ENCODE peak calls at places on chromosomes 7 and 10, in six cellular contexts. E, S, X, K, F and P are unnamed samples.

GRCh38 chr7:99036531-99037175 is 107.3 kb downstream of the SMURF1 start:
- DNase-seq in X (no peak), E (peak), K (no peak), F (no peak), S (no peak), P (peak)

GRCh38 chr10:97574374-97575100 is 2.0 kb downstream of the ANKRD2 start:
- DNase-seq in E (peak), F (peak), X (no peak), K (no peak), S (peak), P (peak)

GRCh38 chr7:151404216-151405011 is 5.4 kb downstream of the WDR86 start:
- DNase-seq in X (no peak), F (no peak), S (peak), K (no peak), E (peak), P (no peak)

GRCh38 chr10:121664671-121665070 is 66.4 kb upstream of the FGFR2 start:
- DNase-seq in K (no peak), X (no peak), S (no peak), E (no peak), F (no peak), P (no peak)

GRCh38 chr7:91929463-91929862 is 11.2 kb upstream of the AKAP9 start:
- DNase-seq in K (no peak), E (no peak), F (no peak), S (no peak), X (no peak), P (no peak)

GRCh38 chr10:31118561-31118960 is 86.9 kb upstream of the ZNF438 start:
- DNase-seq in F (no peak), X (no peak), S (no peak), K (no peak), E (peak), P (no peak)

GRCh38 chr7:130144632-130145171 is 60.5 kb downstream of the TMEM209 start:
- DNase-seq in K (no peak), E (no peak), X (no peak), F (peak), S (peak), P (no peak)

GRCh38 chr7:121330053-121330833 is 1.4 kb downstream of the WNT16 start:
- DNase-seq in K (peak), X (no peak), S (no peak), F (no peak), E (no peak), P (peak)

GRCh38 chr7:41825927-41826480 is 123.1 kb upstream of the INHBA start:
- DNase-seq in K (no peak), S (no peak), E (no peak), F (no peak), X (no peak), P (no peak)

GRCh38 chr10:47025253-47025539 is 114.0 kb downstream of the PTPN20 start:
- DNase-seq in K (no peak), X (no peak), S (no peak), E (no peak), F (no peak), P (no peak)

GRCh38 chr7:32023353-32023752 is 46.9 kb downstream of the PDE1C start:
- DNase-seq in E (no peak), X (no peak), F (peak), K (no peak), S (no peak), P (no peak)

GRCh38 chr7:127946081-127946480 is 85.2 kb downstream of the LRRC4 start:
- DNase-seq in K (no peak), E (no peak), X (no peak), S (no peak), F (no peak), P (no peak)

GRCh38 chr7:35370694-35371093 is 116.8 kb upstream of the TBX20 start:
- DNase-seq in S (no peak), K (no peak), X (no peak), F (no peak), E (no peak), P (no peak)

GRCh38 chr10:125093199-125093841 is 67.0 kb downstream of the CTBP2 start:
- DNase-seq in E (peak), K (no peak), F (no peak), X (peak), S (no peak), P (no peak)

GRCh38 chr10:69902835-69903535 is 101.3 kb downstream of the COL13A1 start:
- DNase-seq in X (no peak), K (no peak), E (no peak), S (peak), F (no peak), P (no peak)

GRCh38 chr7:17185690-17186070 is 112.8 kb upstream of the AHR start:
- DNase-seq in S (no peak), F (peak), E (peak), K (peak), X (no peak), P (no peak)

GRCh38 chr10:5812283-5813090 is 747 bp downstream of the GDI2 start:
- DNase-seq in S (peak), K (peak), F (no peak), X (no peak), E (peak), P (peak)

GRCh38 chr10:17098012-17098411 is 31.6 kb downstream of the CUBN start:
- DNase-seq in F (no peak), E (no peak), X (no peak), K (no peak), S (no peak), P (no peak)

GRCh38 chr7:126606331-126606730 is 646.4 kb downstream of the GRM8 start:
- DNase-seq in F (no peak), X (no peak), S (no peak), K (no peak), E (no peak), P (no peak)

GRCh38 chr10:84097787-84098353 is 41.4 kb upstream of the GHITM start:
- DNase-seq in F (no peak), K (no peak), S (no peak), E (peak), X (no peak), P (peak)

GRCh38 chr10:14056545-14057332 is 274.0 kb downstream of the FRMD4A start:
- DNase-seq in E (peak), X (peak), K (no peak), S (no peak), F (peak), P (peak)

GRCh38 chr10:102593074-102593803 is 51.0 kb upstream of the TRIM8 start:
- DNase-seq in X (no peak), F (no peak), K (no peak), E (no peak), S (no peak), P (no peak)

GRCh38 chr10:35412900-35413491 is 76.7 kb downstream of the CCNY start:
- DNase-seq in X (no peak), S (peak), E (no peak), F (no peak), K (no peak), P (no peak)

GRCh38 chr7:43152696-43153095 is 40.2 kb downstream of the HECW1 start:
- DNase-seq in E (no peak), F (no peak), K (no peak), X (no peak), S (no peak), P (no peak)

GRCh38 chr10:90587081-90587491 is 270.8 kb downstream of the HTR7 start:
- DNase-seq in F (no peak), K (no peak), X (no peak), E (peak), S (peak), P (no peak)

GRCh38 chr10:59091239-59091638 is 85.2 kb upstream of the PHYHIPL start:
- DNase-seq in F (no peak), E (no peak), X (no peak), K (no peak), S (no peak), P (no peak)

GRCh38 chr10:78852856-78853255 is 215.9 kb upstream of the ZMIZ1 start:
- DNase-seq in S (no peak), F (no peak), E (no peak), X (no peak), K (no peak), P (peak)
- TF ChIP-seq CTCF in S (peak), F (peak), E (peak), X (no peak), K (peak), P (peak)

GRCh38 chr7:47484457-47484856 is 97.5 kb downstream of the TNS3 start:
- DNase-seq in K (no peak), E (no peak), F (no peak), S (no peak), X (no peak), P (no peak)

GRCh38 chr7:47485640-47486435 is 96.1 kb downstream of the TNS3 start:
- DNase-seq in K (no peak), X (no peak), S (peak), F (no peak), E (peak), P (no peak)

GRCh38 chr7:47484923-47485639 is 96.8 kb downstream of the TNS3 start:
- DNase-seq in X (no peak), F (no peak), S (no peak), E (no peak), K (no peak), P (no peak)

GRCh38 chr7:47482013-47482761 is 99.7 kb downstream of the TNS3 start:
- DNase-seq in E (peak), X (peak), F (peak), S (peak), K (no peak), P (no peak)

GRCh38 chr7:47483604-47484273 is 98.2 kb downstream of the TNS3 start:
- DNase-seq in F (no peak), K (no peak), E (no peak), X (no peak), S (no peak), P (peak)
- TF ChIP-seq CTCF in F (no peak), K (no peak), E (peak), X (peak), S (peak), P (peak)

GRCh38 chr10:42428534-42428933 is 209.8 kb downstream of the ZNF33B start:
- DNase-seq in S (no peak), X (no peak), F (no peak), K (no peak), E (no peak), P (peak)
- TF ChIP-seq CTCF in S (peak), X (peak), F (peak), K (peak), E (peak), P (peak)

GRCh38 chr7:143892527-143893300 is 9.3 kb downstream of the TCAF1 start:
- DNase-seq in K (no peak), F (no peak), X (no peak), S (no peak), E (no peak), P (peak)
- TF ChIP-seq CTCF in K (peak), F (no peak), X (peak), S (peak), E (no peak), P (peak)

GRCh38 chr10:89241491-89242339 is 9.9 kb downstream of the LIPA start:
- DNase-seq in S (no peak), E (no peak), K (no peak), F (no peak), X (peak), P (no peak)

GRCh38 chr10:89249066-89249465 is 2.5 kb downstream of the LIPA start:
- DNase-seq in K (peak), X (no peak), E (no peak), F (no peak), S (no peak), P (no peak)

GRCh38 chr10:89242340-89242680 is 9.3 kb downstream of the LIPA start:
- DNase-seq in K (no peak), S (no peak), X (no peak), E (no peak), F (no peak), P (no peak)

GRCh38 chr10:89242840-89243586 is 8.6 kb downstream of the LIPA start:
- DNase-seq in S (no peak), K (no peak), E (no peak), X (no peak), F (no peak), P (peak)

GRCh38 chr10:89245802-89246201 is 5.8 kb downstream of the LIPA start:
- DNase-seq in X (no peak), E (no peak), F (no peak), K (peak), S (no peak), P (peak)
- TF ChIP-seq CTCF in X (no peak), E (no peak), F (peak), K (peak), S (no peak), P (peak)

GRCh38 chr10:93072225-93072712 is 1.4 kb upstream of the CYP26A1 start:
- DNase-seq in X (no peak), K (no peak), S (no peak), F (no peak), E (no peak), P (peak)

GRCh38 chr10:93074137-93074596 is 474 bp downstream of the CYP26A1 start:
- DNase-seq in S (no peak), F (no peak), X (no peak), K (no peak), E (no peak), P (peak)

GRCh38 chr10:93072713-93073538 is 767 bp upstream of the CYP26A1 start:
- DNase-seq in K (no peak), X (no peak), S (no peak), E (no peak), F (no peak), P (peak)

GRCh38 chr10:93074597-93075368 is 1.1 kb downstream of the CYP26A1 start:
- DNase-seq in S (no peak), X (no peak), K (no peak), E (no peak), F (no peak), P (peak)

GRCh38 chr10:93073539-93074136 is at the start of gene CYP26A1:
- DNase-seq in E (no peak), X (no peak), S (no peak), K (no peak), F (no peak), P (peak)
- TF ChIP-seq CTCF in E (peak), X (no peak), S (no peak), K (no peak), F (no peak), P (no peak)

DNA sequence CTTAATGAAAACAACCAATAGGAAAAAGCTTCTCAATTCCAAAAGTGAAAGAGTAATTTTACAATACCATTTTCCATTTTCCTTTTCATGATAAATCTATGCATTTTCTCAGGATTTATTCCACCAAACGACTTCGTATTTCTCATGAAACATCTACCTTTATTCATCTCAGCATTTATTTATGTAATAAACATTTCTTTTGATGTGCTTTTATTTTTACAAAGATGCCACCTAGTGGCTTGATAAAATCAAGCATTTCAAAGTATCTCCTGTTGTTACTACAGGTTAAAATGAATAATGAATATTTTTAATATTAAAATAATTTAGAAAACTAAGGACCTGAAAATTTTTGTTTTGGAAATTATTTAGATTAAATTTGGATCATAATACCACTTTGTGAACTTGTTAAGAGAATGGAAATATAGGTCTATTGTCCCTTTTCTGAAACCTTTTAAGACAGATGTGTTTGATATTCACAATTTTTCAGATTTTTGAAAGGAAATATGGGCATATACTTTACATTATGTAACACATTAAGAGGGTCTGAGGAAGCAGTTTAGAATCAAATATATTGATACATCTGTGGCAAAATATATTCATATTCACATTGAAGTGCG is 2.7 kb upstream of the IQUB start:
- DNase-seq in K (no peak), S (no peak), X (no peak), E (peak), F (no peak), P (peak)
- TF ChIP-seq CTCF in K (peak), S (peak), X (peak), E (peak), F (peak), P (no peak)

GRCh38 chr7:39342763-39343162 is 223.4 kb upstream of the YAE1 start:
- DNase-seq in S (no peak), F (no peak), K (no peak), X (no peak), E (no peak), P (no peak)
- TF ChIP-seq CTCF in S (no peak), F (no peak), K (no peak), X (no peak), E (no peak), P (no peak)